ENCODE peak calls at places on chromosomes 16 and 17, in eight cellular contexts. One of them, this sample, is unnamed. For H3K9me2 and H3K4me1, the result is how much of the 10 kb centered on the place peaks cover.

GRCh38 chr17:19248923-19249574 is 11.9 kb downstream of the EPN2 start:
- DNase-seq in SK-N-SH: no peak
- DNase-seq in PC-3: peak
- DNase-seq in hepatocyte: peak
- DNase-seq in OCI-LY7: no peak
- DNase-seq in GM23248: peak
- DNase-seq in GM23338: no peak
- DNase-seq in Karpas-422: no peak
- DNase-seq in this sample: peak

GRCh38 chr16:64085291-64085690 is 1036.6 kb downstream of the CDH11 start:
- DNase-seq in SK-N-SH: no peak
- DNase-seq in PC-3: no peak
- DNase-seq in hepatocyte: no peak
- DNase-seq in OCI-LY7: no peak
- DNase-seq in GM23248: no peak
- DNase-seq in GM23338: no peak
- DNase-seq in Karpas-422: no peak
- DNase-seq in this sample: no peak

GRCh38 chr16:86398622-86399021 is 111.7 kb upstream of the FOXF1 start:
- DNase-seq in SK-N-SH: no peak
- DNase-seq in PC-3: no peak
- DNase-seq in hepatocyte: no peak
- DNase-seq in OCI-LY7: no peak
- DNase-seq in GM23248: peak
- DNase-seq in GM23338: no peak
- DNase-seq in Karpas-422: no peak
- DNase-seq in this sample: no peak

GRCh38 chr17:1709971-1710806 is at the start of gene TLCD2:
- DNase-seq in SK-N-SH: peak
- DNase-seq in PC-3: peak
- DNase-seq in hepatocyte: peak
- DNase-seq in OCI-LY7: no peak
- DNase-seq in GM23248: peak
- DNase-seq in GM23338: peak
- DNase-seq in Karpas-422: no peak
- DNase-seq in this sample: peak

GRCh38 chr16:306911-307370 is 24.0 kb downstream of the PDIA2 start:
- DNase-seq in SK-N-SH: no peak
- DNase-seq in PC-3: no peak
- DNase-seq in hepatocyte: no peak
- DNase-seq in OCI-LY7: no peak
- DNase-seq in GM23248: no peak
- DNase-seq in GM23338: no peak
- DNase-seq in Karpas-422: no peak
- DNase-seq in this sample: no peak

GRCh38 chr17:72640415-72641165 is 451.9 kb downstream of the SLC39A11 start:
- DNase-seq in SK-N-SH: no peak
- DNase-seq in PC-3: peak
- DNase-seq in hepatocyte: no peak
- DNase-seq in OCI-LY7: no peak
- DNase-seq in GM23248: no peak
- DNase-seq in GM23338: peak
- DNase-seq in Karpas-422: no peak
- DNase-seq in this sample: peak

GRCh38 chr17:50196826-50197225 is 4.6 kb downstream of the COL1A1 start:
- DNase-seq in SK-N-SH: no peak
- DNase-seq in PC-3: no peak
- DNase-seq in hepatocyte: no peak
- DNase-seq in OCI-LY7: no peak
- DNase-seq in GM23248: peak
- DNase-seq in GM23338: no peak
- DNase-seq in Karpas-422: no peak
- DNase-seq in this sample: peak

GRCh38 chr16:64094992-64095579 is 1026.8 kb downstream of the CDH11 start:
- DNase-seq in SK-N-SH: no peak
- DNase-seq in PC-3: peak
- DNase-seq in hepatocyte: no peak
- DNase-seq in OCI-LY7: no peak
- DNase-seq in GM23248: peak
- DNase-seq in GM23338: no peak
- DNase-seq in Karpas-422: no peak
- DNase-seq in this sample: no peak

GRCh38 chr16:24035127-24035842 is 199.5 kb downstream of the PRKCB start:
- DNase-seq in SK-N-SH: no peak
- DNase-seq in PC-3: no peak
- DNase-seq in hepatocyte: no peak
- DNase-seq in OCI-LY7: no peak
- DNase-seq in GM23248: no peak
- DNase-seq in GM23338: no peak
- DNase-seq in Karpas-422: no peak
- DNase-seq in this sample: no peak

GRCh38 chr16:930511-930910 is 40.3 kb downstream of the LMF1 start:
- DNase-seq in SK-N-SH: no peak
- DNase-seq in PC-3: no peak
- DNase-seq in hepatocyte: no peak
- DNase-seq in OCI-LY7: no peak
- DNase-seq in GM23248: no peak
- DNase-seq in GM23338: no peak
- DNase-seq in Karpas-422: no peak
- DNase-seq in this sample: no peak

GRCh38 chr17:63170795-63171194 is 204.8 kb downstream of the TANC2 start:
- DNase-seq in SK-N-SH: no peak
- DNase-seq in PC-3: no peak
- DNase-seq in hepatocyte: no peak
- DNase-seq in OCI-LY7: no peak
- DNase-seq in GM23248: no peak
- DNase-seq in GM23338: no peak
- DNase-seq in Karpas-422: no peak
- DNase-seq in this sample: no peak

GRCh38 chr17:62119373-62119772 is 54.3 kb upstream of the MED13 start:
- DNase-seq in SK-N-SH: peak
- DNase-seq in PC-3: no peak
- DNase-seq in hepatocyte: no peak
- DNase-seq in OCI-LY7: no peak
- DNase-seq in GM23248: no peak
- DNase-seq in GM23338: no peak
- DNase-seq in Karpas-422: no peak
- DNase-seq in this sample: no peak

GRCh38 chr16:84199861-84200260 is 8.9 kb downstream of the ADAD2 start:
- DNase-seq in SK-N-SH: no peak
- DNase-seq in PC-3: no peak
- DNase-seq in hepatocyte: no peak
- DNase-seq in OCI-LY7: no peak
- DNase-seq in GM23248: no peak
- DNase-seq in GM23338: no peak
- DNase-seq in Karpas-422: no peak
- DNase-seq in this sample: no peak

GRCh38 chr17:72775914-72776313 is 316.6 kb downstream of the SLC39A11 start:
- DNase-seq in SK-N-SH: peak
- DNase-seq in PC-3: no peak
- DNase-seq in hepatocyte: no peak
- DNase-seq in OCI-LY7: no peak
- DNase-seq in GM23248: no peak
- DNase-seq in GM23338: no peak
- DNase-seq in Karpas-422: no peak
- DNase-seq in this sample: no peak

GRCh38 chr16:26963109-26963508 is 103.6 kb upstream of the C16orf82 start:
- DNase-seq in SK-N-SH: peak
- DNase-seq in PC-3: no peak
- DNase-seq in hepatocyte: peak
- DNase-seq in OCI-LY7: peak
- DNase-seq in GM23248: peak
- DNase-seq in GM23338: peak
- DNase-seq in Karpas-422: peak
- DNase-seq in this sample: no peak

GRCh38 chr16:88019847-88020512 is 68.7 kb downstream of the BANP start:
- DNase-seq in SK-N-SH: peak
- DNase-seq in PC-3: no peak
- DNase-seq in hepatocyte: no peak
- DNase-seq in OCI-LY7: no peak
- DNase-seq in GM23248: no peak
- DNase-seq in GM23338: no peak
- DNase-seq in Karpas-422: no peak
- DNase-seq in this sample: no peak

GRCh38 chr17:250487-251300 is 69.2 kb upstream of the DOC2B start:
- DNase-seq in SK-N-SH: no peak
- DNase-seq in PC-3: no peak
- DNase-seq in hepatocyte: no peak
- DNase-seq in OCI-LY7: no peak
- DNase-seq in GM23248: no peak
- DNase-seq in GM23338: no peak
- DNase-seq in Karpas-422: no peak
- DNase-seq in this sample: no peak

GRCh38 chr16:49181812-49182211 is 99.8 kb downstream of the CBLN1 start:
- DNase-seq in SK-N-SH: no peak
- DNase-seq in PC-3: no peak
- DNase-seq in hepatocyte: peak
- DNase-seq in OCI-LY7: no peak
- DNase-seq in GM23248: no peak
- DNase-seq in GM23338: no peak
- DNase-seq in Karpas-422: no peak
- DNase-seq in this sample: no peak

GRCh38 chr16:17657037-17657436 is 186.3 kb upstream of the XYLT1 start:
- DNase-seq in SK-N-SH: no peak
- DNase-seq in PC-3: no peak
- DNase-seq in hepatocyte: no peak
- DNase-seq in OCI-LY7: no peak
- DNase-seq in GM23248: no peak
- DNase-seq in GM23338: peak
- DNase-seq in Karpas-422: no peak
- DNase-seq in this sample: no peak

DNA sequence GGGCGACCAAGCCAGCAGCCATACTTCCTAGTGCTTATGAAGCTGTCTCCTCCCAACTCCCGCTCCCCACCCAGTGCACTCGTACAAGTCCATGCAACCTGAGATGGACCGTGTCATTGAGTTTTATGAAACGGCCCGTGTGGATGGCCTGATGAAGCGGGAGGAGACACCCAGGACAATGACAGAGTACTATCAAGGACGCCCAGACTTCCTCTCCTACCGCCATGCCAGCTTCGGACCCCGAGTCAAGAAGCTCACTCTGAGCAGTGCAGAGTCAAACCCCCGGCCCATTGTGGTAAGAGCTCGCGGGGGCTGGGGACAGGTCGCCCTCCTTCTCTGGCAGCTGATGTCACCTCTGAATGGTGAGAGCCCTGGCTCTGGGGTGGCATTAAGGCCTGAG is 11.0 kb upstream of the KATNB1 start:
- DNase-seq in SK-N-SH: no peak
- DNase-seq in PC-3: no peak
- DNase-seq in hepatocyte: no peak
- DNase-seq in OCI-LY7: no peak
- DNase-seq in GM23248: no peak
- DNase-seq in GM23338: no peak
- DNase-seq in Karpas-422: no peak
- DNase-seq in this sample: no peak
- H3K9me2 ChIP-seq in SK-N-SH: under half
- H3K9me2 ChIP-seq in PC-3: under half
- H3K9me2 ChIP-seq in hepatocyte: under half
- H3K9me2 ChIP-seq in OCI-LY7: under half
- H3K9me2 ChIP-seq in GM23248: under half
- H3K9me2 ChIP-seq in GM23338: under half
- H3K9me2 ChIP-seq in Karpas-422: under half
- H3K9me2 ChIP-seq in this sample: under half

GRCh38 chr17:7490144-7490543 is 6.0 kb downstream of the POLR2A start:
- DNase-seq in SK-N-SH: no peak
- DNase-seq in PC-3: no peak
- DNase-seq in hepatocyte: no peak
- DNase-seq in OCI-LY7: no peak
- DNase-seq in GM23248: no peak
- DNase-seq in GM23338: no peak
- DNase-seq in Karpas-422: no peak
- DNase-seq in this sample: no peak
- H3K4me1 ChIP-seq in SK-N-SH: under half
- H3K4me1 ChIP-seq in PC-3: under half
- H3K4me1 ChIP-seq in hepatocyte: under half
- H3K4me1 ChIP-seq in OCI-LY7: under half
- H3K4me1 ChIP-seq in GM23248: under half
- H3K4me1 ChIP-seq in GM23338: under half
- H3K4me1 ChIP-seq in Karpas-422: under half
- H3K4me1 ChIP-seq in this sample: under half

GRCh38 chr17:57900991-57901743 is 51.3 kb upstream of the MRPS23 start:
- DNase-seq in SK-N-SH: no peak
- DNase-seq in PC-3: peak
- DNase-seq in hepatocyte: no peak
- DNase-seq in OCI-LY7: no peak
- DNase-seq in GM23248: no peak
- DNase-seq in GM23338: no peak
- DNase-seq in Karpas-422: no peak
- DNase-seq in this sample: peak

GRCh38 chr17:57902117-57902799 is 52.4 kb upstream of the MRPS23 start:
- DNase-seq in SK-N-SH: no peak
- DNase-seq in PC-3: no peak
- DNase-seq in hepatocyte: no peak
- DNase-seq in OCI-LY7: peak
- DNase-seq in GM23248: no peak
- DNase-seq in GM23338: no peak
- DNase-seq in Karpas-422: no peak
- DNase-seq in this sample: no peak

GRCh38 chr17:57905875-57906455 is 49.2 kb downstream of the CUEDC1 start:
- DNase-seq in SK-N-SH: no peak
- DNase-seq in PC-3: no peak
- DNase-seq in hepatocyte: no peak
- DNase-seq in OCI-LY7: no peak
- DNase-seq in GM23248: no peak
- DNase-seq in GM23338: no peak
- DNase-seq in Karpas-422: no peak
- DNase-seq in this sample: no peak

GRCh38 chr17:57903961-57904360 is 51.3 kb downstream of the CUEDC1 start:
- DNase-seq in SK-N-SH: no peak
- DNase-seq in PC-3: no peak
- DNase-seq in hepatocyte: no peak
- DNase-seq in OCI-LY7: no peak
- DNase-seq in GM23248: no peak
- DNase-seq in GM23338: no peak
- DNase-seq in Karpas-422: no peak
- DNase-seq in this sample: no peak

GRCh38 chr17:57902800-57903759 is 52.1 kb downstream of the CUEDC1 start:
- DNase-seq in SK-N-SH: no peak
- DNase-seq in PC-3: peak
- DNase-seq in hepatocyte: peak
- DNase-seq in OCI-LY7: peak
- DNase-seq in GM23248: peak
- DNase-seq in GM23338: no peak
- DNase-seq in Karpas-422: peak
- DNase-seq in this sample: peak
- H3K4me3 ChIP-seq in SK-N-SH: no peak
- H3K4me3 ChIP-seq in PC-3: no peak
- H3K4me3 ChIP-seq in hepatocyte: no peak
- H3K4me3 ChIP-seq in OCI-LY7: peak
- H3K4me3 ChIP-seq in GM23248: no peak
- H3K4me3 ChIP-seq in GM23338: no peak
- H3K4me3 ChIP-seq in Karpas-422: no peak
- H3K4me3 ChIP-seq in this sample: no peak

DNA sequence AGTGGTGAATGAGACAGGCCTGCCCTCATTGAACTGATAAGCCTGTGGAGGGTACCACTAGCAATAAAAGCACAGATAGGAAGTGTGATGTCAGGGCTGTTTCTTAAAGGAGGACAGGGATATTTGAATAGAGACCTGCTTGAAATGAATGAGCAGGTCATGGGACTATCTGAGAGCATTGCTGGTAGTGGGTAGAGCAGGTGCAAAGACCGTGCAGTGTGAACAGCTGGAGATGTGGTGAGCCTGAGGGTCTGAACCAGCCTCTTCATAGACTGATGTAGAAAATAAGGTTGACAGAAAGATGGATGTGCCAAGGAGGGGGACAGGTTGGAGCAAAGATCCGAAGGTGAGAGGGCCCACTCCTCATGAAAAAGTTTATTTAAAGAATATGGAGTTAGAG is 2.4 kb downstream of the NUP93 start:
- DNase-seq in SK-N-SH: no peak
- DNase-seq in PC-3: no peak
- DNase-seq in hepatocyte: no peak
- DNase-seq in OCI-LY7: peak
- DNase-seq in GM23248: no peak
- DNase-seq in GM23338: no peak
- DNase-seq in Karpas-422: peak
- DNase-seq in this sample: no peak
- H3K9me2 ChIP-seq in SK-N-SH: under half
- H3K9me2 ChIP-seq in PC-3: under half
- H3K9me2 ChIP-seq in hepatocyte: under half
- H3K9me2 ChIP-seq in OCI-LY7: under half
- H3K9me2 ChIP-seq in GM23248: under half
- H3K9me2 ChIP-seq in GM23338: under half
- H3K9me2 ChIP-seq in Karpas-422: under half
- H3K9me2 ChIP-seq in this sample: under half